ENCODE peak calls at places on chromosomes 13 and 19, in ten cellular contexts. E is GM23338, F is testis, T is cardiac fibroblast, P is ovary, O is endothelial cell, Z is BE2C, L is psoas muscle, G is AG10803, W is keratinocyte. R is an unnamed sample.

GRCh38 chr19:35266149-35266903 is 2.4 kb upstream of the USF2 start:
- DNase-seq in E (no peak), F (peak; percentile 14), T (no peak), P (peak; percentile 58), O (no peak), Z (no peak), L (peak; percentile 61), G (no peak), W (no peak), R (no peak)

GRCh38 chr13:99989376-99990044 is 7.9 kb downstream of the ZIC2 start:
- DNase-seq in E (peak; percentile 61), F (no peak), T (no peak), P (no peak), O (peak; percentile 28), Z (no peak), L (no peak), G (no peak), W (no peak), R (no peak)

GRCh38 chr13:72431981-72432617 is 295.3 kb downstream of the MZT1 start:
- DNase-seq in E (peak; percentile 43), F (no peak), T (no peak), P (no peak), O (no peak), Z (no peak), L (no peak), G (no peak), W (no peak), R (no peak)

GRCh38 chr19:56838930-56839664 is 1.4 kb downstream of the PEG3 start:
- DNase-seq in E (no peak), F (peak; percentile 99), T (peak; percentile 31), P (peak; percentile 95), O (no peak), Z (peak; percentile 92), L (peak; percentile 94), G (peak; percentile 3), W (no peak), R (peak; percentile 93)

GRCh38 chr19:5788422-5788821 is 2.5 kb downstream of the DUS3L start:
- DNase-seq in E (no peak), F (no peak), T (no peak), P (no peak), O (no peak), Z (no peak), L (no peak), G (no peak), W (no peak), R (no peak)

GRCh38 chr19:46201413-46202310 is 27.9 kb upstream of the IGFL1 start:
- DNase-seq in E (no peak), F (no peak), T (no peak), P (no peak), O (no peak), Z (peak; percentile 76), L (no peak), G (no peak), W (no peak), R (no peak)

GRCh38 chr19:6772028-6772865 is at the start of gene VAV1:
- DNase-seq in E (peak; percentile 36), F (peak; percentile 42), T (no peak), P (no peak), O (no peak), Z (no peak), L (peak; percentile 72), G (no peak), W (no peak), R (no peak)

GRCh38 chr19:44582581-44583265 is 30.6 kb upstream of the IGSF23 start:
- DNase-seq in E (peak; percentile 89), F (peak; percentile 41), T (peak; percentile 56), P (no peak), O (peak; percentile 35), Z (peak; percentile 44), L (no peak), G (no peak), W (no peak), R (peak; percentile 48)

GRCh38 chr13:107301724-107302374 is 733.9 kb upstream of the ARGLU1 start:
- DNase-seq in E (peak; percentile 67), F (no peak), T (no peak), P (no peak), O (no peak), Z (peak; percentile 73), L (no peak), G (no peak), W (no peak), R (no peak)

GRCh38 chr19:1929051-1929742 is 11.8 kb upstream of the CSNK1G2 start:
- DNase-seq in E (peak; percentile 89), F (peak; percentile 87), T (peak; percentile 76), P (peak; percentile 85), O (peak; percentile 91), Z (peak; percentile 88), L (peak; percentile 88), G (peak; percentile 60), W (no peak), R (peak; percentile 91)

GRCh38 chr13:42041017-42041683 is 7.3 kb upstream of the DGKH start:
- DNase-seq in E (peak; percentile 78), F (peak; percentile 22), T (peak; percentile 58), P (peak; percentile 65), O (peak; percentile 68), Z (peak; percentile 58), L (peak; percentile 70), G (peak; percentile 45), W (no peak), R (peak; percentile 55)

GRCh38 chr13:80558074-80558473 is 217.1 kb upstream of the SPRY2 start:
- DNase-seq in E (no peak), F (no peak), T (no peak), P (no peak), O (no peak), Z (no peak), L (no peak), G (no peak), W (no peak), R (no peak)

GRCh38 chr13:71303144-71303543 is 563.9 kb downstream of the DACH1 start:
- DNase-seq in E (peak; percentile 30), F (no peak), T (peak; percentile 11), P (no peak), O (no peak), Z (no peak), L (no peak), G (no peak), W (no peak), R (no peak)

DNA sequence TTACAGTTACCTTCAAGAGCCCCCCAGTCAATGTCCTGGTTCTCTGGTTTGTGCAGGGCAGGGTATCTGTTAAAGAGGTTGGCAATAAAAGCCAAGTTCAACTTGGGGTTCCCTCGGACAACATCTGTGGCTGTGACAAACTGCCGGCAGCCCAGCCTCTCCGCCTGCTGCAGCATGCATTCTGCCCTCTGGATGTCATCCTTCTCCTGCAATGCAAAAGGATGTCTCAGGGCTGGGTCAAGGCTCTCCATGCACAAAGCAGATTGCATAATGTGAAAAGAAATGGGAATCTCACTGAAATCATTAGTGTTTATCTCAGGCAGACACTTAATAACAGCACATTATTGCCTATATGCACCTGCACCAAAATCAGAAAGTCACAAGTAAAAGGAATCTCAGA is 35.1 kb downstream of the LCP1 start:
- DNase-seq in E (peak; percentile 67), F (peak; percentile 21), T (peak; percentile 39), P (no peak), O (peak; percentile 28), Z (peak; percentile 22), L (no peak), G (peak; percentile 26), W (no peak), R (peak; percentile 51)
- TF ChIP-seq CTCF in E (peak; percentile 55), F (no peak), T (peak; percentile 49), P (no peak), O (no peak), Z (peak; percentile 49), L (no peak), G (peak; percentile 51), W (peak; percentile 56), R (no peak)

GRCh38 chr19:40523322-40524047 is 53.2 kb upstream of the SHKBP1 start:
- DNase-seq in E (peak; percentile 93), F (peak; percentile 81), T (peak; percentile 67), P (peak; percentile 68), O (peak; percentile 76), Z (peak; percentile 88), L (peak; percentile 62), G (peak; percentile 49), W (no peak), R (peak; percentile 87)
- TF ChIP-seq CTCF in E (peak; percentile 79), F (peak; percentile 58), T (peak; percentile 85), P (no peak), O (peak; percentile 59), Z (peak; percentile 95), L (peak; percentile 30), G (peak; percentile 65), W (peak; percentile 97), R (peak; percentile 73)

GRCh38 chr13:31198524-31198923 is 1.3 kb upstream of the B3GLCT start:
- DNase-seq in E (no peak), F (no peak), T (no peak), P (no peak), O (no peak), Z (no peak), L (no peak), G (peak; percentile 18), W (no peak), R (no peak)

GRCh38 chr13:31199849-31200635 is at the start of gene B3GLCT:
- DNase-seq in E (peak; percentile 81), F (peak; percentile 81), T (peak; percentile 77), P (peak; percentile 89), O (peak; percentile 94), Z (peak; percentile 86), L (peak; percentile 88), G (peak; percentile 76), W (no peak), R (peak; percentile 89)

GRCh38 chr13:31199527-31199848 is 287 bp upstream of the B3GLCT start:
- DNase-seq in E (no peak), F (no peak), T (peak; percentile 5), P (no peak), O (no peak), Z (no peak), L (no peak), G (no peak), W (no peak), R (no peak)

GRCh38 chr13:31201341-31202024 is 1.7 kb downstream of the B3GLCT start:
- DNase-seq in E (no peak), F (peak; percentile 29), T (peak; percentile 63), P (no peak), O (no peak), Z (peak; percentile 47), L (no peak), G (peak; percentile 62), W (no peak), R (no peak)

GRCh38 chr13:31200636-31200970 is 828 bp downstream of the B3GLCT start:
- DNase-seq in E (peak; percentile 46), F (peak; percentile 49), T (peak; percentile 36), P (no peak), O (peak; percentile 63), Z (peak; percentile 76), L (peak; percentile 75), G (peak; percentile 29), W (no peak), R (peak; percentile 67)
- TF ChIP-seq CTCF in E (no peak), F (no peak), T (no peak), P (no peak), O (no peak), Z (peak; percentile 2), L (no peak), G (no peak), W (no peak), R (no peak)

DNA sequence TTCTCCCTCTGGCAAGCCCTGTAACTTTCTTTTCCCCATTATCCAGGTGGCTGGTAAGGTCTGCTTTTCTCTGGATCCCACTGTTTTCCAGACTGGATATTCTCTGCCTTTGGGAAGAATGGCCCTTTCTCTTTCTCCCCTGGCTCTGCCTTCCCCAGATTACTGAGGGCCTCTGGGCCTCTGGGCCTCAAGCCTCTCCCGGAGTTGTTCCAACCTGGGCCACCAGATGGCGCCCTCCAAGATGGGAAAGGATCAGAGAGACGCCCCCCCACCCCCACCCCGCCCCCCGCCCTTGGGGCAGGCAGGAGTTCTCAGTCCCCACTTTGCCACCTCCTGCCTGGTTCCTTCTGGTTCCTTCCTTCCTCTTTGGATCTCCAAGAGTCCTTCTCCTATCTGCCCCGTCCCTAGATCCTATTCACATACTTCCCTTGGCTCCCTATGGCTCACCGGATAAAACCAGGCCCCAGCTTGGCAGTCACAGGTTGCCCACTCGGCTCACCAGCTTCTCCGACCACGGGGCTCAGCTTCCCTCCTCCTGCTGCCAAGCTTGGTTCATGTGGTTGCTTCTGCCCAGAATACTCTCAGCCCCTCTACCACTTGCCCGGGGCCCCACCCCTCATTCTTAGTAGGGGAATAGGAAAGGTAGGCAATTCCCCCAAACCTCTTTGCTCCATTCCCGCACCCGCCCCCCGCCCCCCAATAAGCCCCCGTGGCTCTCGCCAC is 13.0 kb downstream of the EPS8L1 start:
- DNase-seq in E (peak; percentile 95), F (peak; percentile 83), T (peak; percentile 71), P (peak; percentile 86), O (peak; percentile 92), Z (peak; percentile 88), L (peak; percentile 89), G (peak; percentile 38), W (no peak), R (peak; percentile 96)
- TF ChIP-seq CTCF in E (peak; percentile 55), F (peak; percentile 51), T (peak; percentile 63), P (peak; percentile 69), O (peak; percentile 86), Z (peak; percentile 62), L (peak; percentile 75), G (peak; percentile 63), W (peak; percentile 64), R (peak; percentile 96)

R was measured in glutamatergic neuron.